ENCODE peak calls at places on chromosomes 1 and 21, in ten cellular contexts. W is pancreas, H is bronchial epithelial cell, O is IMR-90, Z is NB4, Y is cardiac fibroblast, N is fibroblast of lung, L is BJ, U is suprapubic skin, G is AG04450. T is an unnamed sample.

GRCh38 chr1:180156631-180157091 is 2.0 kb downstream of the QSOX1 start:
- DNase-seq in W (no peak), H (peak), O (peak), Z (peak), Y (peak), N (peak), L (no peak), U (no peak), G (no peak), T (no peak)

GRCh38 chr1:166843769-166844596 is 4.7 kb downstream of the POGK start:
- DNase-seq in W (no peak), H (no peak), O (peak), Z (no peak), Y (peak), N (peak), L (no peak), U (no peak), G (no peak), T (no peak)

GRCh38 chr21:35658242-35658641 is 402.1 kb downstream of the SETD4 start:
- DNase-seq in W (no peak), H (no peak), O (peak), Z (peak), Y (peak), N (peak), L (peak), U (no peak), G (peak), T (peak)

GRCh38 chr21:17406202-17406601 is 106.6 kb upstream of the CXADR start:
- DNase-seq in W (no peak), H (peak), O (no peak), Z (no peak), Y (no peak), N (peak), L (no peak), U (no peak), G (no peak), T (no peak)

GRCh38 chr21:37552496-37553399 is 186.2 kb downstream of the DYRK1A start:
- DNase-seq in W (no peak), H (no peak), O (no peak), Z (no peak), Y (no peak), N (no peak), L (no peak), U (peak), G (no peak), T (no peak)

GRCh38 chr1:81349194-81349965 is 451.4 kb upstream of the ADGRL2 start:
- DNase-seq in W (no peak), H (no peak), O (no peak), Z (no peak), Y (no peak), N (no peak), L (no peak), U (no peak), G (no peak), T (no peak)

GRCh38 chr1:41673355-41673754 is 188.9 kb upstream of the EDN2 start:
- DNase-seq in W (no peak), H (no peak), O (peak), Z (no peak), Y (peak), N (peak), L (no peak), U (no peak), G (no peak), T (peak)

GRCh38 chr1:197614916-197615692 is 160.2 kb downstream of the DENND1B start:
- DNase-seq in W (no peak), H (peak), O (peak), Z (peak), Y (peak), N (peak), L (peak), U (no peak), G (peak), T (peak)

GRCh38 chr21:42062543-42063022 is 8.5 kb upstream of the UMODL1 start:
- DNase-seq in W (no peak), H (no peak), O (no peak), Z (peak), Y (no peak), N (no peak), L (no peak), U (no peak), G (no peak), T (peak)

GRCh38 chr21:44517175-44517899 is 22.7 kb downstream of the KRTAP10-1 start:
- DNase-seq in W (peak), H (no peak), O (peak), Z (peak), Y (peak), N (peak), L (no peak), U (no peak), G (no peak), T (peak)

GRCh38 chr1:196660912-196661311 is 9.1 kb downstream of the CFH start:
- DNase-seq in W (no peak), H (peak), O (peak), Z (peak), Y (peak), N (peak), L (no peak), U (no peak), G (peak), T (peak)

GRCh38 chr1:189751311-189751710 is 726.4 kb downstream of the BRINP3 start:
- DNase-seq in W (no peak), H (peak), O (peak), Z (no peak), Y (no peak), N (peak), L (no peak), U (no peak), G (no peak), T (no peak)

GRCh38 chr1:157133431-157133830 is 4.8 kb downstream of the ETV3 start:
- DNase-seq in W (no peak), H (no peak), O (no peak), Z (no peak), Y (no peak), N (no peak), L (no peak), U (no peak), G (no peak), T (no peak)

GRCh38 chr21:36504067-36505058 is 24.4 kb upstream of the CLDN14 start:
- DNase-seq in W (no peak), H (peak), O (peak), Z (peak), Y (peak), N (peak), L (no peak), U (no peak), G (peak), T (peak)

GRCh38 chr1:20429296-20429695 is 56.7 kb downstream of the CAMK2N1 start:
- DNase-seq in W (no peak), H (no peak), O (peak), Z (no peak), Y (peak), N (no peak), L (no peak), U (no peak), G (no peak), T (no peak)

GRCh38 chr1:159594581-159594980 is 7.0 kb downstream of the APCS start:
- DNase-seq in W (no peak), H (no peak), O (no peak), Z (no peak), Y (peak), N (peak), L (peak), U (no peak), G (no peak), T (no peak)

GRCh38 chr1:192936313-192937018 is 122.7 kb downstream of the UCHL5 start:
- DNase-seq in W (no peak), H (no peak), O (no peak), Z (peak), Y (peak), N (no peak), L (no peak), U (no peak), G (no peak), T (no peak)

GRCh38 chr1:58584082-58584895 is 7.2 kb upstream of the TACSTD2 start:
- DNase-seq in W (no peak), H (peak), O (peak), Z (peak), Y (peak), N (peak), L (peak), U (peak), G (peak), T (peak)

GRCh38 chr1:81689531-81689941 is 111.2 kb upstream of the ADGRL2 start:
- DNase-seq in W (no peak), H (peak), O (peak), Z (no peak), Y (peak), N (peak), L (no peak), U (no peak), G (no peak), T (peak)

GRCh38 chr1:17239420-17239819 is 9.5 kb upstream of the PADI3 start:
- DNase-seq in W (no peak), H (peak), O (peak), Z (peak), Y (peak), N (peak), L (no peak), U (no peak), G (peak), T (peak)

GRCh38 chr1:3514404-3514803 is 59.9 kb downstream of the ARHGEF16 start:
- DNase-seq in W (no peak), H (no peak), O (no peak), Z (no peak), Y (no peak), N (no peak), L (no peak), U (no peak), G (no peak), T (no peak)

GRCh38 chr1:98386675-98387440 is 274.7 kb upstream of the SNX7 start:
- DNase-seq in W (no peak), H (no peak), O (no peak), Z (no peak), Y (no peak), N (no peak), L (no peak), U (no peak), G (no peak), T (no peak)

GRCh38 chr1:212588137-212588510 is 20.4 kb upstream of the ATF3 start:
- DNase-seq in W (no peak), H (no peak), O (no peak), Z (no peak), Y (no peak), N (no peak), L (no peak), U (no peak), G (no peak), T (no peak)

GRCh38 chr1:168408531-168409242 is 128.0 kb downstream of the TBX19 start:
- DNase-seq in W (no peak), H (peak), O (peak), Z (peak), Y (no peak), N (peak), L (no peak), U (no peak), G (no peak), T (peak)

GRCh38 chr1:204503913-204504519 is 9.4 kb upstream of the PIK3C2B start:
- DNase-seq in W (no peak), H (no peak), O (no peak), Z (no peak), Y (no peak), N (no peak), L (no peak), U (no peak), G (no peak), T (no peak)

GRCh38 chr1:164092603-164093353 is 466.2 kb upstream of the PBX1 start:
- DNase-seq in W (no peak), H (no peak), O (peak), Z (peak), Y (peak), N (no peak), L (no peak), U (no peak), G (no peak), T (no peak)

GRCh38 chr1:168050307-168050706 is 86.4 kb downstream of the GPR161 start:
- DNase-seq in W (no peak), H (no peak), O (no peak), Z (no peak), Y (no peak), N (peak), L (no peak), U (no peak), G (no peak), T (no peak)

GRCh38 chr1:92831368-92831761 is 475 bp upstream of the RPL5 start:
- DNase-seq in W (no peak), H (no peak), O (no peak), Z (no peak), Y (no peak), N (no peak), L (no peak), U (no peak), G (no peak), T (no peak)

GRCh38 chr1:27111771-27112573 is 43.0 kb downstream of the SLC9A1 start:
- DNase-seq in W (no peak), H (peak), O (peak), Z (peak), Y (peak), N (peak), L (peak), U (peak), G (peak), T (peak)
- TF ChIP-seq CTCF in W (no peak), H (peak), O (peak), Z (peak), Y (peak), N (peak), L (peak), U (no peak), G (peak), T (peak)

GRCh38 chr1:9069324-9070100 is at the start of gene SLC2A5:
- DNase-seq in W (no peak), H (peak), O (no peak), Z (peak), Y (peak), N (peak), L (no peak), U (no peak), G (no peak), T (peak)
- H3K4me3 ChIP-seq in W (peak), H (no peak), O (no peak), Z (peak), Y (no peak), N (peak), L (no peak), U (peak), G (peak), T (peak)

GRCh38 chr1:109207472-109208103 is 6.1 kb upstream of the SARS1 start:
- DNase-seq in W (no peak), H (no peak), O (no peak), Z (no peak), Y (no peak), N (no peak), L (no peak), U (no peak), G (no peak), T (no peak)
- TF ChIP-seq CTCF in W (no peak), H (no peak), O (no peak), Z (no peak), Y (no peak), N (no peak), L (no peak), U (no peak), G (no peak), T (no peak)

GRCh38 chr1:150696151-150696550 is 803 bp downstream of the GOLPH3L start:
- DNase-seq in W (no peak), H (peak), O (no peak), Z (peak), Y (no peak), N (no peak), L (no peak), U (no peak), G (no peak), T (no peak)

GRCh38 chr1:150692720-150693119 is 4.2 kb downstream of the GOLPH3L start:
- DNase-seq in W (no peak), H (peak), O (peak), Z (no peak), Y (peak), N (no peak), L (no peak), U (no peak), G (no peak), T (no peak)

GRCh38 chr1:150696590-150696989 is 364 bp downstream of the GOLPH3L start:
- DNase-seq in W (no peak), H (no peak), O (no peak), Z (peak), Y (peak), N (no peak), L (no peak), U (no peak), G (no peak), T (no peak)

GRCh38 chr1:150696995-150697927 is at the start of gene GOLPH3L:
- DNase-seq in W (peak), H (peak), O (peak), Z (peak), Y (peak), N (peak), L (peak), U (peak), G (peak), T (peak)

DNA sequence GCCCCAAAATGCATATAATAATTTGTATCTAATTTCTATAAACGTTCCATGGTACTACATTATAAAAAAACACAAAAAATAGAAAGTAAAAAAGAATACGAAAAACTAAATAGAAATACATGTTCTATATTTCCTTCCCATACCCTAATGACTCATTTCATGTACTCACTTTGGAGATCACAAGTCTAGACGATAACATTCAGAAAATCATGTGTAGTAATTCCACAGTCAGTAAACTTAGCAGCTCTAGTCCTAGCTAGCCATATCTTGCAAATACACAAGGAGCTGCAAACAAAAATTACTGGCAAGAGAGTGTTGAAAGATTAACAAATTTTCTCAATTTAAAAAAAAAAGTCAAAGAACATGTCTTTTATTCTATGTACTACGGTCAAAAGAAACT is 1.4 kb downstream of the GOLPH3L start:
- DNase-seq in W (no peak), H (peak), O (peak), Z (no peak), Y (no peak), N (peak), L (no peak), U (no peak), G (no peak), T (no peak)
- H3K4me3 ChIP-seq in W (peak), H (peak), O (no peak), Z (peak), Y (no peak), N (no peak), L (no peak), U (peak), G (no peak), T (peak)

GRCh38 chr1:53546409-53547155 is 87.4 kb downstream of the DMRTB1 start:
- DNase-seq in W (peak), H (no peak), O (no peak), Z (no peak), Y (no peak), N (no peak), L (no peak), U (peak), G (no peak), T (no peak)
- TF ChIP-seq CTCF in W (no peak), H (no peak), O (no peak), Z (no peak), Y (no peak), N (no peak), L (no peak), U (no peak), G (no peak), T (no peak)